ENCODE peak calls at places on chromosomes 6 and 20, in eight cellular contexts. One of them, this sample, is unnamed.

GRCh38 chr6:53894086-53894485 is 99.3 kb downstream of the LRRC1 start:
- DNase-seq in AG04450: peak
- DNase-seq in activated gamma-delta T cell treated with Interleukin-2 at 50 U/mL for 16 hours: no peak
- DNase-seq in prostate gland: no peak
- DNase-seq in NCI-H748 treated with DMSO at 0.1 percent for 48 hours: peak
- DNase-seq in activated T-cell treated with anti-CD3 and anti-CD28 coated beads, Interleukin-2, amount 50 U/mL, for 72 hours: peak
- DNase-seq in activated naive CD4-positive, alpha-beta T cell treated with anti-CD3 and anti-CD28 coated beads, Interleukin-2, amount 50 U/mL, for 72 hours: no peak
- DNase-seq in NAMALWA: peak
- DNase-seq in this sample: peak

GRCh38 chr20:59735917-59736316 is 131.6 kb downstream of the PHACTR3 start:
- DNase-seq in prostate gland: no peak
- DNase-seq in NCI-H748 treated with DMSO at 0.1 percent for 48 hours: no peak
- DNase-seq in activated gamma-delta T cell treated with Interleukin-2 at 50 U/mL for 16 hours: no peak
- DNase-seq in activated T-cell treated with anti-CD3 and anti-CD28 coated beads, Interleukin-2, amount 50 U/mL, for 72 hours: no peak
- DNase-seq in AG04450: no peak
- DNase-seq in NAMALWA: no peak
- DNase-seq in activated naive CD4-positive, alpha-beta T cell treated with anti-CD3 and anti-CD28 coated beads, Interleukin-2, amount 50 U/mL, for 72 hours: no peak
- DNase-seq in this sample: no peak

GRCh38 chr6:27297857-27298730 is 14.0 kb downstream of the POM121L2 start:
- DNase-seq in AG04450: no peak
- DNase-seq in NAMALWA: no peak
- DNase-seq in activated T-cell treated with anti-CD3 and anti-CD28 coated beads, Interleukin-2, amount 50 U/mL, for 72 hours: no peak
- DNase-seq in activated naive CD4-positive, alpha-beta T cell treated with anti-CD3 and anti-CD28 coated beads, Interleukin-2, amount 50 U/mL, for 72 hours: no peak
- DNase-seq in activated gamma-delta T cell treated with Interleukin-2 at 50 U/mL for 16 hours: no peak
- DNase-seq in NCI-H748 treated with DMSO at 0.1 percent for 48 hours: peak
- DNase-seq in prostate gland: no peak
- DNase-seq in this sample: no peak

GRCh38 chr20:33667245-33668086 is 723 bp downstream of the ACTL10 start:
- DNase-seq in NCI-H748 treated with DMSO at 0.1 percent for 48 hours: peak
- DNase-seq in AG04450: no peak
- DNase-seq in NAMALWA: peak
- DNase-seq in prostate gland: peak
- DNase-seq in activated naive CD4-positive, alpha-beta T cell treated with anti-CD3 and anti-CD28 coated beads, Interleukin-2, amount 50 U/mL, for 72 hours: peak
- DNase-seq in activated T-cell treated with anti-CD3 and anti-CD28 coated beads, Interleukin-2, amount 50 U/mL, for 72 hours: peak
- DNase-seq in activated gamma-delta T cell treated with Interleukin-2 at 50 U/mL for 16 hours: no peak
- DNase-seq in this sample: no peak

GRCh38 chr20:36173451-36173933 is 19.0 kb downstream of the EPB41L1 start:
- DNase-seq in NAMALWA: peak
- DNase-seq in activated T-cell treated with anti-CD3 and anti-CD28 coated beads, Interleukin-2, amount 50 U/mL, for 72 hours: no peak
- DNase-seq in AG04450: no peak
- DNase-seq in activated gamma-delta T cell treated with Interleukin-2 at 50 U/mL for 16 hours: no peak
- DNase-seq in prostate gland: no peak
- DNase-seq in activated naive CD4-positive, alpha-beta T cell treated with anti-CD3 and anti-CD28 coated beads, Interleukin-2, amount 50 U/mL, for 72 hours: no peak
- DNase-seq in NCI-H748 treated with DMSO at 0.1 percent for 48 hours: no peak
- DNase-seq in this sample: peak

GRCh38 chr6:97053643-97054411 is 129.3 kb downstream of the KLHL32 start:
- DNase-seq in NCI-H748 treated with DMSO at 0.1 percent for 48 hours: peak
- DNase-seq in prostate gland: no peak
- DNase-seq in activated naive CD4-positive, alpha-beta T cell treated with anti-CD3 and anti-CD28 coated beads, Interleukin-2, amount 50 U/mL, for 72 hours: no peak
- DNase-seq in AG04450: no peak
- DNase-seq in activated gamma-delta T cell treated with Interleukin-2 at 50 U/mL for 16 hours: no peak
- DNase-seq in activated T-cell treated with anti-CD3 and anti-CD28 coated beads, Interleukin-2, amount 50 U/mL, for 72 hours: no peak
- DNase-seq in NAMALWA: peak
- DNase-seq in this sample: peak

GRCh38 chr6:31158863-31159855 is 770 bp downstream of the TCF19 start:
- DNase-seq in AG04450: no peak
- DNase-seq in activated T-cell treated with anti-CD3 and anti-CD28 coated beads, Interleukin-2, amount 50 U/mL, for 72 hours: peak
- DNase-seq in activated naive CD4-positive, alpha-beta T cell treated with anti-CD3 and anti-CD28 coated beads, Interleukin-2, amount 50 U/mL, for 72 hours: no peak
- DNase-seq in NAMALWA: no peak
- DNase-seq in activated gamma-delta T cell treated with Interleukin-2 at 50 U/mL for 16 hours: no peak
- DNase-seq in NCI-H748 treated with DMSO at 0.1 percent for 48 hours: peak
- DNase-seq in prostate gland: no peak
- DNase-seq in this sample: peak

GRCh38 chr20:57552471-57552870 is 8.4 kb upstream of the PCK1 start:
- DNase-seq in prostate gland: no peak
- DNase-seq in activated naive CD4-positive, alpha-beta T cell treated with anti-CD3 and anti-CD28 coated beads, Interleukin-2, amount 50 U/mL, for 72 hours: no peak
- DNase-seq in activated gamma-delta T cell treated with Interleukin-2 at 50 U/mL for 16 hours: no peak
- DNase-seq in activated T-cell treated with anti-CD3 and anti-CD28 coated beads, Interleukin-2, amount 50 U/mL, for 72 hours: no peak
- DNase-seq in AG04450: no peak
- DNase-seq in NCI-H748 treated with DMSO at 0.1 percent for 48 hours: no peak
- DNase-seq in NAMALWA: no peak
- DNase-seq in this sample: no peak

GRCh38 chr6:90720404-90720803 is 133.5 kb upstream of the MAP3K7 start:
- DNase-seq in activated naive CD4-positive, alpha-beta T cell treated with anti-CD3 and anti-CD28 coated beads, Interleukin-2, amount 50 U/mL, for 72 hours: no peak
- DNase-seq in activated T-cell treated with anti-CD3 and anti-CD28 coated beads, Interleukin-2, amount 50 U/mL, for 72 hours: no peak
- DNase-seq in NAMALWA: no peak
- DNase-seq in AG04450: no peak
- DNase-seq in NCI-H748 treated with DMSO at 0.1 percent for 48 hours: no peak
- DNase-seq in activated gamma-delta T cell treated with Interleukin-2 at 50 U/mL for 16 hours: no peak
- DNase-seq in prostate gland: no peak
- DNase-seq in this sample: no peak

GRCh38 chr6:160882741-160883340 is 108.7 kb upstream of the MAP3K4 start:
- DNase-seq in activated gamma-delta T cell treated with Interleukin-2 at 50 U/mL for 16 hours: no peak
- DNase-seq in NCI-H748 treated with DMSO at 0.1 percent for 48 hours: no peak
- DNase-seq in prostate gland: no peak
- DNase-seq in activated naive CD4-positive, alpha-beta T cell treated with anti-CD3 and anti-CD28 coated beads, Interleukin-2, amount 50 U/mL, for 72 hours: no peak
- DNase-seq in NAMALWA: no peak
- DNase-seq in AG04450: no peak
- DNase-seq in activated T-cell treated with anti-CD3 and anti-CD28 coated beads, Interleukin-2, amount 50 U/mL, for 72 hours: no peak
- DNase-seq in this sample: no peak

GRCh38 chr20:36305602-36306556 is at the start of gene DLGAP4:
- DNase-seq in NAMALWA: no peak
- DNase-seq in activated gamma-delta T cell treated with Interleukin-2 at 50 U/mL for 16 hours: no peak
- DNase-seq in prostate gland: no peak
- DNase-seq in AG04450: no peak
- DNase-seq in activated naive CD4-positive, alpha-beta T cell treated with anti-CD3 and anti-CD28 coated beads, Interleukin-2, amount 50 U/mL, for 72 hours: no peak
- DNase-seq in NCI-H748 treated with DMSO at 0.1 percent for 48 hours: no peak
- DNase-seq in activated T-cell treated with anti-CD3 and anti-CD28 coated beads, Interleukin-2, amount 50 U/mL, for 72 hours: no peak
- DNase-seq in this sample: no peak

GRCh38 chr20:48667889-48668413 is 159.8 kb downstream of the PREX1 start:
- DNase-seq in prostate gland: no peak
- DNase-seq in NAMALWA: no peak
- DNase-seq in activated naive CD4-positive, alpha-beta T cell treated with anti-CD3 and anti-CD28 coated beads, Interleukin-2, amount 50 U/mL, for 72 hours: no peak
- DNase-seq in NCI-H748 treated with DMSO at 0.1 percent for 48 hours: no peak
- DNase-seq in activated T-cell treated with anti-CD3 and anti-CD28 coated beads, Interleukin-2, amount 50 U/mL, for 72 hours: no peak
- DNase-seq in activated gamma-delta T cell treated with Interleukin-2 at 50 U/mL for 16 hours: no peak
- DNase-seq in AG04450: no peak
- DNase-seq in this sample: no peak

GRCh38 chr6:116398366-116399005 is 27.7 kb downstream of the DSE start:
- DNase-seq in NAMALWA: no peak
- DNase-seq in AG04450: no peak
- DNase-seq in prostate gland: no peak
- DNase-seq in activated gamma-delta T cell treated with Interleukin-2 at 50 U/mL for 16 hours: no peak
- DNase-seq in activated T-cell treated with anti-CD3 and anti-CD28 coated beads, Interleukin-2, amount 50 U/mL, for 72 hours: no peak
- DNase-seq in activated naive CD4-positive, alpha-beta T cell treated with anti-CD3 and anti-CD28 coated beads, Interleukin-2, amount 50 U/mL, for 72 hours: no peak
- DNase-seq in NCI-H748 treated with DMSO at 0.1 percent for 48 hours: no peak
- DNase-seq in this sample: no peak

GRCh38 chr6:45118684-45119230 is 209.4 kb upstream of the RUNX2 start:
- DNase-seq in AG04450: no peak
- DNase-seq in activated gamma-delta T cell treated with Interleukin-2 at 50 U/mL for 16 hours: no peak
- DNase-seq in activated naive CD4-positive, alpha-beta T cell treated with anti-CD3 and anti-CD28 coated beads, Interleukin-2, amount 50 U/mL, for 72 hours: no peak
- DNase-seq in activated T-cell treated with anti-CD3 and anti-CD28 coated beads, Interleukin-2, amount 50 U/mL, for 72 hours: no peak
- DNase-seq in NAMALWA: no peak
- DNase-seq in NCI-H748 treated with DMSO at 0.1 percent for 48 hours: no peak
- DNase-seq in prostate gland: no peak
- DNase-seq in this sample: no peak

GRCh38 chr20:22768779-22769178 is 184.4 kb upstream of the FOXA2 start:
- DNase-seq in activated naive CD4-positive, alpha-beta T cell treated with anti-CD3 and anti-CD28 coated beads, Interleukin-2, amount 50 U/mL, for 72 hours: no peak
- DNase-seq in activated T-cell treated with anti-CD3 and anti-CD28 coated beads, Interleukin-2, amount 50 U/mL, for 72 hours: no peak
- DNase-seq in NCI-H748 treated with DMSO at 0.1 percent for 48 hours: no peak
- DNase-seq in activated gamma-delta T cell treated with Interleukin-2 at 50 U/mL for 16 hours: no peak
- DNase-seq in NAMALWA: no peak
- DNase-seq in AG04450: no peak
- DNase-seq in prostate gland: no peak
- DNase-seq in this sample: no peak

GRCh38 chr6:32763417-32763816 is at the start of gene HLA-DQB2:
- DNase-seq in prostate gland: no peak
- DNase-seq in NCI-H748 treated with DMSO at 0.1 percent for 48 hours: no peak
- DNase-seq in activated naive CD4-positive, alpha-beta T cell treated with anti-CD3 and anti-CD28 coated beads, Interleukin-2, amount 50 U/mL, for 72 hours: no peak
- DNase-seq in activated T-cell treated with anti-CD3 and anti-CD28 coated beads, Interleukin-2, amount 50 U/mL, for 72 hours: no peak
- DNase-seq in NAMALWA: peak
- DNase-seq in AG04450: no peak
- DNase-seq in activated gamma-delta T cell treated with Interleukin-2 at 50 U/mL for 16 hours: no peak
- DNase-seq in this sample: no peak

GRCh38 chr6:46821348-46821992 is 28.3 kb downstream of the MEP1A start:
- DNase-seq in activated naive CD4-positive, alpha-beta T cell treated with anti-CD3 and anti-CD28 coated beads, Interleukin-2, amount 50 U/mL, for 72 hours: no peak
- DNase-seq in activated gamma-delta T cell treated with Interleukin-2 at 50 U/mL for 16 hours: no peak
- DNase-seq in NAMALWA: no peak
- DNase-seq in AG04450: no peak
- DNase-seq in prostate gland: peak
- DNase-seq in NCI-H748 treated with DMSO at 0.1 percent for 48 hours: no peak
- DNase-seq in activated T-cell treated with anti-CD3 and anti-CD28 coated beads, Interleukin-2, amount 50 U/mL, for 72 hours: no peak
- DNase-seq in this sample: no peak

GRCh38 chr6:33276581-33276863 is 401 bp upstream of the B3GALT4 start:
- DNase-seq in NAMALWA: peak
- DNase-seq in activated naive CD4-positive, alpha-beta T cell treated with anti-CD3 and anti-CD28 coated beads, Interleukin-2, amount 50 U/mL, for 72 hours: no peak
- DNase-seq in activated T-cell treated with anti-CD3 and anti-CD28 coated beads, Interleukin-2, amount 50 U/mL, for 72 hours: no peak
- DNase-seq in AG04450: no peak
- DNase-seq in NCI-H748 treated with DMSO at 0.1 percent for 48 hours: no peak
- DNase-seq in prostate gland: no peak
- DNase-seq in activated gamma-delta T cell treated with Interleukin-2 at 50 U/mL for 16 hours: no peak
- DNase-seq in this sample: no peak

GRCh38 chr6:162032620-162033019 is 694.9 kb downstream of the PRKN start:
- DNase-seq in AG04450: no peak
- DNase-seq in NAMALWA: no peak
- DNase-seq in NCI-H748 treated with DMSO at 0.1 percent for 48 hours: no peak
- DNase-seq in activated T-cell treated with anti-CD3 and anti-CD28 coated beads, Interleukin-2, amount 50 U/mL, for 72 hours: peak
- DNase-seq in activated naive CD4-positive, alpha-beta T cell treated with anti-CD3 and anti-CD28 coated beads, Interleukin-2, amount 50 U/mL, for 72 hours: no peak
- DNase-seq in prostate gland: no peak
- DNase-seq in activated gamma-delta T cell treated with Interleukin-2 at 50 U/mL for 16 hours: no peak
- DNase-seq in this sample: no peak

GRCh38 chr6:84764332-84765049 is at the start of gene TBX18:
- DNase-seq in activated gamma-delta T cell treated with Interleukin-2 at 50 U/mL for 16 hours: no peak
- DNase-seq in prostate gland: no peak
- DNase-seq in activated T-cell treated with anti-CD3 and anti-CD28 coated beads, Interleukin-2, amount 50 U/mL, for 72 hours: no peak
- DNase-seq in AG04450: peak
- DNase-seq in NAMALWA: no peak
- DNase-seq in activated naive CD4-positive, alpha-beta T cell treated with anti-CD3 and anti-CD28 coated beads, Interleukin-2, amount 50 U/mL, for 72 hours: no peak
- DNase-seq in NCI-H748 treated with DMSO at 0.1 percent for 48 hours: no peak
- DNase-seq in this sample: peak

GRCh38 chr6:9789201-9789600 is 625.7 kb downstream of the TFAP2A start:
- DNase-seq in NAMALWA: no peak
- DNase-seq in activated T-cell treated with anti-CD3 and anti-CD28 coated beads, Interleukin-2, amount 50 U/mL, for 72 hours: no peak
- DNase-seq in activated naive CD4-positive, alpha-beta T cell treated with anti-CD3 and anti-CD28 coated beads, Interleukin-2, amount 50 U/mL, for 72 hours: no peak
- DNase-seq in AG04450: no peak
- DNase-seq in NCI-H748 treated with DMSO at 0.1 percent for 48 hours: no peak
- DNase-seq in prostate gland: no peak
- DNase-seq in activated gamma-delta T cell treated with Interleukin-2 at 50 U/mL for 16 hours: no peak
- DNase-seq in this sample: no peak

GRCh38 chr20:5945963-5946362 is 4.4 kb downstream of the TRMT6 start:
- DNase-seq in NAMALWA: no peak
- DNase-seq in NCI-H748 treated with DMSO at 0.1 percent for 48 hours: no peak
- DNase-seq in activated naive CD4-positive, alpha-beta T cell treated with anti-CD3 and anti-CD28 coated beads, Interleukin-2, amount 50 U/mL, for 72 hours: no peak
- DNase-seq in prostate gland: no peak
- DNase-seq in activated T-cell treated with anti-CD3 and anti-CD28 coated beads, Interleukin-2, amount 50 U/mL, for 72 hours: peak
- DNase-seq in activated gamma-delta T cell treated with Interleukin-2 at 50 U/mL for 16 hours: no peak
- DNase-seq in AG04450: peak
- DNase-seq in this sample: no peak

GRCh38 chr20:34634392-34634791 is 42.5 kb downstream of the PIGU start:
- DNase-seq in NCI-H748 treated with DMSO at 0.1 percent for 48 hours: no peak
- DNase-seq in activated naive CD4-positive, alpha-beta T cell treated with anti-CD3 and anti-CD28 coated beads, Interleukin-2, amount 50 U/mL, for 72 hours: no peak
- DNase-seq in AG04450: no peak
- DNase-seq in prostate gland: no peak
- DNase-seq in activated T-cell treated with anti-CD3 and anti-CD28 coated beads, Interleukin-2, amount 50 U/mL, for 72 hours: no peak
- DNase-seq in activated gamma-delta T cell treated with Interleukin-2 at 50 U/mL for 16 hours: no peak
- DNase-seq in NAMALWA: no peak
- DNase-seq in this sample: no peak

GRCh38 chr20:29742699-29743100 is 1514.8 kb upstream of the DEFB115 start:
- DNase-seq in activated gamma-delta T cell treated with Interleukin-2 at 50 U/mL for 16 hours: no peak
- DNase-seq in AG04450: no peak
- DNase-seq in activated T-cell treated with anti-CD3 and anti-CD28 coated beads, Interleukin-2, amount 50 U/mL, for 72 hours: no peak
- DNase-seq in NAMALWA: no peak
- DNase-seq in prostate gland: no peak
- DNase-seq in activated naive CD4-positive, alpha-beta T cell treated with anti-CD3 and anti-CD28 coated beads, Interleukin-2, amount 50 U/mL, for 72 hours: no peak
- DNase-seq in NCI-H748 treated with DMSO at 0.1 percent for 48 hours: no peak
- DNase-seq in this sample: no peak

GRCh38 chr20:38161412-38161774 is 3.7 kb downstream of the TGM2 start:
- DNase-seq in prostate gland: no peak
- DNase-seq in NAMALWA: no peak
- DNase-seq in NCI-H748 treated with DMSO at 0.1 percent for 48 hours: no peak
- DNase-seq in activated gamma-delta T cell treated with Interleukin-2 at 50 U/mL for 16 hours: no peak
- DNase-seq in activated naive CD4-positive, alpha-beta T cell treated with anti-CD3 and anti-CD28 coated beads, Interleukin-2, amount 50 U/mL, for 72 hours: no peak
- DNase-seq in activated T-cell treated with anti-CD3 and anti-CD28 coated beads, Interleukin-2, amount 50 U/mL, for 72 hours: no peak
- DNase-seq in AG04450: no peak
- DNase-seq in this sample: no peak

GRCh38 chr20:50323209-50323608 is 132.6 kb downstream of the CEBPB start:
- DNase-seq in NCI-H748 treated with DMSO at 0.1 percent for 48 hours: no peak
- DNase-seq in prostate gland: no peak
- DNase-seq in activated naive CD4-positive, alpha-beta T cell treated with anti-CD3 and anti-CD28 coated beads, Interleukin-2, amount 50 U/mL, for 72 hours: no peak
- DNase-seq in activated gamma-delta T cell treated with Interleukin-2 at 50 U/mL for 16 hours: no peak
- DNase-seq in activated T-cell treated with anti-CD3 and anti-CD28 coated beads, Interleukin-2, amount 50 U/mL, for 72 hours: no peak
- DNase-seq in NAMALWA: no peak
- DNase-seq in AG04450: no peak
- DNase-seq in this sample: no peak

GRCh38 chr6:136547336-136547735 is 2.9 kb downstream of the MAP7 start:
- DNase-seq in NAMALWA: peak
- DNase-seq in activated T-cell treated with anti-CD3 and anti-CD28 coated beads, Interleukin-2, amount 50 U/mL, for 72 hours: no peak
- DNase-seq in NCI-H748 treated with DMSO at 0.1 percent for 48 hours: peak
- DNase-seq in activated gamma-delta T cell treated with Interleukin-2 at 50 U/mL for 16 hours: no peak
- DNase-seq in AG04450: no peak
- DNase-seq in prostate gland: no peak
- DNase-seq in activated naive CD4-positive, alpha-beta T cell treated with anti-CD3 and anti-CD28 coated beads, Interleukin-2, amount 50 U/mL, for 72 hours: no peak
- DNase-seq in this sample: peak

GRCh38 chr20:25507385-25508082 is 77.8 kb downstream of the NINL start:
- DNase-seq in prostate gland: no peak
- DNase-seq in NAMALWA: no peak
- DNase-seq in activated gamma-delta T cell treated with Interleukin-2 at 50 U/mL for 16 hours: no peak
- DNase-seq in activated T-cell treated with anti-CD3 and anti-CD28 coated beads, Interleukin-2, amount 50 U/mL, for 72 hours: no peak
- DNase-seq in NCI-H748 treated with DMSO at 0.1 percent for 48 hours: no peak
- DNase-seq in AG04450: no peak
- DNase-seq in activated naive CD4-positive, alpha-beta T cell treated with anti-CD3 and anti-CD28 coated beads, Interleukin-2, amount 50 U/mL, for 72 hours: no peak
- DNase-seq in this sample: no peak

GRCh38 chr6:17336425-17336824 is 55.3 kb downstream of the RBM24 start:
- DNase-seq in NCI-H748 treated with DMSO at 0.1 percent for 48 hours: no peak
- DNase-seq in NAMALWA: no peak
- DNase-seq in prostate gland: no peak
- DNase-seq in activated naive CD4-positive, alpha-beta T cell treated with anti-CD3 and anti-CD28 coated beads, Interleukin-2, amount 50 U/mL, for 72 hours: no peak
- DNase-seq in activated T-cell treated with anti-CD3 and anti-CD28 coated beads, Interleukin-2, amount 50 U/mL, for 72 hours: no peak
- DNase-seq in AG04450: peak
- DNase-seq in activated gamma-delta T cell treated with Interleukin-2 at 50 U/mL for 16 hours: no peak
- DNase-seq in this sample: no peak

GRCh38 chr6:74651948-74652347 is 553.9 kb downstream of the COL12A1 start:
- DNase-seq in NCI-H748 treated with DMSO at 0.1 percent for 48 hours: no peak
- DNase-seq in activated T-cell treated with anti-CD3 and anti-CD28 coated beads, Interleukin-2, amount 50 U/mL, for 72 hours: no peak
- DNase-seq in AG04450: no peak
- DNase-seq in prostate gland: no peak
- DNase-seq in activated gamma-delta T cell treated with Interleukin-2 at 50 U/mL for 16 hours: no peak
- DNase-seq in NAMALWA: no peak
- DNase-seq in activated naive CD4-positive, alpha-beta T cell treated with anti-CD3 and anti-CD28 coated beads, Interleukin-2, amount 50 U/mL, for 72 hours: no peak
- DNase-seq in this sample: no peak

GRCh38 chr6:33170176-33171095 is 21.8 kb downstream of the COL11A2 start:
- DNase-seq in NCI-H748 treated with DMSO at 0.1 percent for 48 hours: no peak
- DNase-seq in activated naive CD4-positive, alpha-beta T cell treated with anti-CD3 and anti-CD28 coated beads, Interleukin-2, amount 50 U/mL, for 72 hours: no peak
- DNase-seq in activated gamma-delta T cell treated with Interleukin-2 at 50 U/mL for 16 hours: no peak
- DNase-seq in NAMALWA: peak
- DNase-seq in activated T-cell treated with anti-CD3 and anti-CD28 coated beads, Interleukin-2, amount 50 U/mL, for 72 hours: no peak
- DNase-seq in AG04450: no peak
- DNase-seq in prostate gland: no peak
- DNase-seq in this sample: no peak

GRCh38 chr20:50353289-50353961 is 156.8 kb upstream of the PTPN1 start:
- DNase-seq in activated naive CD4-positive, alpha-beta T cell treated with anti-CD3 and anti-CD28 coated beads, Interleukin-2, amount 50 U/mL, for 72 hours: no peak
- DNase-seq in AG04450: no peak
- DNase-seq in prostate gland: no peak
- DNase-seq in NCI-H748 treated with DMSO at 0.1 percent for 48 hours: no peak
- DNase-seq in NAMALWA: no peak
- DNase-seq in activated T-cell treated with anti-CD3 and anti-CD28 coated beads, Interleukin-2, amount 50 U/mL, for 72 hours: no peak
- DNase-seq in activated gamma-delta T cell treated with Interleukin-2 at 50 U/mL for 16 hours: no peak
- DNase-seq in this sample: peak

GRCh38 chr20:60459212-60459611 is 501.0 kb downstream of the CDH26 start:
- DNase-seq in activated gamma-delta T cell treated with Interleukin-2 at 50 U/mL for 16 hours: no peak
- DNase-seq in activated naive CD4-positive, alpha-beta T cell treated with anti-CD3 and anti-CD28 coated beads, Interleukin-2, amount 50 U/mL, for 72 hours: no peak
- DNase-seq in AG04450: no peak
- DNase-seq in activated T-cell treated with anti-CD3 and anti-CD28 coated beads, Interleukin-2, amount 50 U/mL, for 72 hours: no peak
- DNase-seq in NAMALWA: no peak
- DNase-seq in NCI-H748 treated with DMSO at 0.1 percent for 48 hours: no peak
- DNase-seq in prostate gland: no peak
- DNase-seq in this sample: no peak

This sample was measured in KBM-7.